ENCODE peak calls at places on chromosomes 4 and X, in ten cellular contexts. One of them, this sample, is unnamed. For H3K27me3, the result is how much of the 10 kb centered on the place peaks cover.

GRCh38 chr4:141036786-141037185 is 96.5 kb downstream of the RNF150 start:
- DNase-seq in hepatocyte: no peak
- DNase-seq in sigmoid colon: no peak
- DNase-seq in BE2C: no peak
- DNase-seq in brain microvascular endothelial cell: no peak
- DNase-seq in cardiac muscle cell: peak
- DNase-seq in heart left ventricle: no peak
- DNase-seq in HCT116: no peak
- DNase-seq in PC-9: no peak
- DNase-seq in astrocyte: peak
- DNase-seq in this sample: no peak

GRCh38 chrX:21993265-21993664 is 38.9 kb upstream of the PHEX start:
- DNase-seq in heart left ventricle: no peak
- DNase-seq in BE2C: peak
- DNase-seq in cardiac muscle cell: no peak
- DNase-seq in HCT116: no peak
- DNase-seq in PC-9: no peak
- DNase-seq in brain microvascular endothelial cell: no peak
- DNase-seq in sigmoid colon: peak
- DNase-seq in hepatocyte: no peak
- DNase-seq in astrocyte: no peak
- DNase-seq in this sample: peak

GRCh38 chrX:152674135-152674534 is 24.5 kb upstream of the MAGEA3 start:
- DNase-seq in hepatocyte: no peak
- DNase-seq in astrocyte: no peak
- DNase-seq in HCT116: no peak
- DNase-seq in heart left ventricle: no peak
- DNase-seq in sigmoid colon: no peak
- DNase-seq in PC-9: no peak
- DNase-seq in BE2C: no peak
- DNase-seq in cardiac muscle cell: no peak
- DNase-seq in brain microvascular endothelial cell: no peak
- DNase-seq in this sample: no peak

GRCh38 chr4:73608677-73609594 is 11.3 kb downstream of the RASSF6 start:
- DNase-seq in cardiac muscle cell: no peak
- DNase-seq in astrocyte: no peak
- DNase-seq in brain microvascular endothelial cell: no peak
- DNase-seq in heart left ventricle: no peak
- DNase-seq in hepatocyte: peak
- DNase-seq in PC-9: no peak
- DNase-seq in BE2C: no peak
- DNase-seq in HCT116: no peak
- DNase-seq in sigmoid colon: no peak
- DNase-seq in this sample: no peak

GRCh38 chr4:158906073-158906472 is 137.2 kb downstream of the FNIP2 start:
- DNase-seq in PC-9: no peak
- DNase-seq in BE2C: no peak
- DNase-seq in brain microvascular endothelial cell: no peak
- DNase-seq in heart left ventricle: no peak
- DNase-seq in cardiac muscle cell: no peak
- DNase-seq in astrocyte: no peak
- DNase-seq in sigmoid colon: no peak
- DNase-seq in HCT116: no peak
- DNase-seq in hepatocyte: no peak
- DNase-seq in this sample: no peak

GRCh38 chrX:39418132-39418935 is 617.1 kb downstream of the MID1IP1 start:
- DNase-seq in hepatocyte: no peak
- DNase-seq in heart left ventricle: no peak
- DNase-seq in HCT116: no peak
- DNase-seq in cardiac muscle cell: peak
- DNase-seq in sigmoid colon: no peak
- DNase-seq in astrocyte: peak
- DNase-seq in BE2C: no peak
- DNase-seq in brain microvascular endothelial cell: no peak
- DNase-seq in PC-9: no peak
- DNase-seq in this sample: peak

GRCh38 chr4:48967626-48968025 is 18.4 kb upstream of the CWH43 start:
- DNase-seq in cardiac muscle cell: no peak
- DNase-seq in astrocyte: peak
- DNase-seq in hepatocyte: no peak
- DNase-seq in brain microvascular endothelial cell: no peak
- DNase-seq in BE2C: no peak
- DNase-seq in sigmoid colon: no peak
- DNase-seq in PC-9: no peak
- DNase-seq in heart left ventricle: no peak
- DNase-seq in HCT116: no peak
- DNase-seq in this sample: no peak

GRCh38 chrX:120264315-120264714 is 13.7 kb downstream of the ZBTB33 start:
- DNase-seq in BE2C: no peak
- DNase-seq in HCT116: no peak
- DNase-seq in hepatocyte: no peak
- DNase-seq in cardiac muscle cell: no peak
- DNase-seq in PC-9: no peak
- DNase-seq in sigmoid colon: no peak
- DNase-seq in heart left ventricle: no peak
- DNase-seq in astrocyte: no peak
- DNase-seq in brain microvascular endothelial cell: no peak
- DNase-seq in this sample: no peak

GRCh38 chrX:24380273-24381036 is 20.0 kb downstream of the SUPT20HL1 start:
- DNase-seq in BE2C: no peak
- DNase-seq in cardiac muscle cell: no peak
- DNase-seq in brain microvascular endothelial cell: no peak
- DNase-seq in PC-9: no peak
- DNase-seq in hepatocyte: no peak
- DNase-seq in sigmoid colon: no peak
- DNase-seq in heart left ventricle: no peak
- DNase-seq in astrocyte: no peak
- DNase-seq in HCT116: no peak
- DNase-seq in this sample: no peak

GRCh38 chrX:134543201-134543797 is 83.3 kb downstream of the HPRT1 start:
- DNase-seq in hepatocyte: no peak
- DNase-seq in PC-9: no peak
- DNase-seq in heart left ventricle: no peak
- DNase-seq in cardiac muscle cell: no peak
- DNase-seq in sigmoid colon: no peak
- DNase-seq in brain microvascular endothelial cell: no peak
- DNase-seq in astrocyte: no peak
- DNase-seq in HCT116: no peak
- DNase-seq in BE2C: no peak
- DNase-seq in this sample: no peak

GRCh38 chr4:176150283-176150682 is 45.1 kb downstream of the SPATA4 start:
- DNase-seq in astrocyte: peak
- DNase-seq in sigmoid colon: no peak
- DNase-seq in BE2C: no peak
- DNase-seq in cardiac muscle cell: peak
- DNase-seq in brain microvascular endothelial cell: peak
- DNase-seq in PC-9: no peak
- DNase-seq in hepatocyte: peak
- DNase-seq in heart left ventricle: no peak
- DNase-seq in HCT116: peak
- DNase-seq in this sample: no peak

DNA sequence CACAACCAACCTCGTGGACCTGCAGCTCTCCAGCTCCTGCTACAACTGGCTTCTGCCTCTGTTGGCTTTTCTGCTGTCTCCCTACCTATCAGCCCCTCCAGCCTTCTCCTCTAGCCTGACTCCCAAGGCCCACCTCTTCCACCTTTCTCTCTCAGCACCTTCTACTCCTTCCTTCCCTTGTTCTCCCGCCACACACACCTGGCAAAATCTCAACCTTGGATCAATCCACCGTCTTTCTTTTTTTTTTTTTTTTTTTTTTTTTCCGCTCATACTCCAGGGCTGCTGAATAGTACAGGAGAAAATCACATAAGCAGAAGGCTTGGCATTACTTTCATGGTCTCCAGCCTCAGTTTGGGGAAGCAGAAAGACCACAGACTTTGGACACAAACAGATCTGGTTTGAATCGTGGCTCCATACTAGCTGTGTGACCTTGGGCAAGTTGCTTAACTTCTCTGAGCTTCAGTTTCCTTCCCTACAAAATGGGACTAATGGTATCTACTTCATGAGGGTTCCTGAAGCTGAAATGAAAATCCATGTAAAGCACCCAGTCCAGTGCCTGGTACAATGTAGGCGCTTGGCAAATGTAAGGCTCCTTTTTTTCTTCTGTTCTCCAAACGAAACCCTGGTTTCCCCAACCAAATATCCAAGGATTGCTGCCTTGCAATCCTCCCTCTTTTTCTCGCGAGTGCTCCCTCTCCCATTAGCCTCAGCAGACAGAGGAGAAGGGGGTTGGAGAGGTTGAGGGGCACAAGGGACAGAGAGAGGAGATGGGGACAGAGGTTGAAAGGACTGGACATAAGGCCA is 1.7 kb downstream of the FGD1 start:
- DNase-seq in PC-9: no peak
- DNase-seq in astrocyte: no peak
- DNase-seq in HCT116: no peak
- DNase-seq in BE2C: no peak
- DNase-seq in sigmoid colon: no peak
- DNase-seq in brain microvascular endothelial cell: no peak
- DNase-seq in cardiac muscle cell: no peak
- DNase-seq in hepatocyte: no peak
- DNase-seq in heart left ventricle: no peak
- DNase-seq in this sample: no peak
- TF ChIP-seq CTCF in PC-9: no peak
- TF ChIP-seq CTCF in astrocyte: no peak
- TF ChIP-seq CTCF in HCT116: no peak
- TF ChIP-seq CTCF in BE2C: no peak
- TF ChIP-seq CTCF in sigmoid colon: no peak
- TF ChIP-seq CTCF in brain microvascular endothelial cell: no peak
- TF ChIP-seq CTCF in cardiac muscle cell: no peak
- TF ChIP-seq CTCF in hepatocyte: no peak
- TF ChIP-seq CTCF in heart left ventricle: no peak
- TF ChIP-seq CTCF in this sample: no peak

GRCh38 chrX:139828830-139829229 is 104.0 kb downstream of the ATP11C start:
- DNase-seq in BE2C: no peak
- DNase-seq in astrocyte: no peak
- DNase-seq in HCT116: no peak
- DNase-seq in heart left ventricle: no peak
- DNase-seq in brain microvascular endothelial cell: no peak
- DNase-seq in PC-9: no peak
- DNase-seq in cardiac muscle cell: no peak
- DNase-seq in hepatocyte: no peak
- DNase-seq in sigmoid colon: no peak
- DNase-seq in this sample: no peak
- H3K27me3 ChIP-seq in BE2C: under half
- H3K27me3 ChIP-seq in astrocyte: under half
- H3K27me3 ChIP-seq in HCT116: under half
- H3K27me3 ChIP-seq in heart left ventricle: under half
- H3K27me3 ChIP-seq in brain microvascular endothelial cell: under half
- H3K27me3 ChIP-seq in PC-9: under half
- H3K27me3 ChIP-seq in cardiac muscle cell: under half
- H3K27me3 ChIP-seq in hepatocyte: under half
- H3K27me3 ChIP-seq in sigmoid colon: under half
- H3K27me3 ChIP-seq in this sample: under half

GRCh38 chrX:112048707-112049106 is 33.9 kb downstream of the TRPC5 start:
- DNase-seq in brain microvascular endothelial cell: no peak
- DNase-seq in hepatocyte: peak
- DNase-seq in heart left ventricle: no peak
- DNase-seq in astrocyte: no peak
- DNase-seq in cardiac muscle cell: no peak
- DNase-seq in HCT116: no peak
- DNase-seq in PC-9: no peak
- DNase-seq in sigmoid colon: no peak
- DNase-seq in BE2C: no peak
- DNase-seq in this sample: no peak

DNA sequence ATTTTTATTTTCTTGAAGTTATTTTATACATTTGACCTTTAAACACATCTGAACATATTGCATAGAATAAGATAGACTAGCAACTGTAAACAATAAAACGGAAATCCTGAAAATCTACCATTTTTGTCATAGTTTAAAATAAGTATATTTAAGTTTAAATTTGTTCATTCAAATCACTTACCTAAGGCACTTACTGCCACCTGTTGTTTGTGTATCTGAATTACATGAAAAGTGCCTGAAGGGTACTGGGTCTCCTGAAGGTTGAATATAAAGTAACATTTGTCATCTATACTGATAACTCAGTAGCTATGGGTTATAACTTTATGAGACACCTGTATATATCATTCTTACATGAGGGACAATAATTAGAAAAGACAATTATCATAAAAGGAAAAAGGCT is 38.6 kb downstream of the TRPC5 start:
- DNase-seq in hepatocyte: peak
- DNase-seq in PC-9: no peak
- DNase-seq in BE2C: no peak
- DNase-seq in heart left ventricle: no peak
- DNase-seq in astrocyte: no peak
- DNase-seq in cardiac muscle cell: peak
- DNase-seq in HCT116: peak
- DNase-seq in sigmoid colon: no peak
- DNase-seq in brain microvascular endothelial cell: no peak
- DNase-seq in this sample: no peak
- TF ChIP-seq CTCF in hepatocyte: peak
- TF ChIP-seq CTCF in PC-9: peak
- TF ChIP-seq CTCF in BE2C: peak
- TF ChIP-seq CTCF in heart left ventricle: no peak
- TF ChIP-seq CTCF in astrocyte: no peak
- TF ChIP-seq CTCF in cardiac muscle cell: peak
- TF ChIP-seq CTCF in HCT116: peak
- TF ChIP-seq CTCF in sigmoid colon: no peak
- TF ChIP-seq CTCF in brain microvascular endothelial cell: no peak
- TF ChIP-seq CTCF in this sample: peak

GRCh38 chrX:630922-631496 is 418 bp downstream of the SHOX start:
- DNase-seq in hepatocyte: no peak
- DNase-seq in PC-9: no peak
- DNase-seq in brain microvascular endothelial cell: no peak
- DNase-seq in sigmoid colon: peak
- DNase-seq in BE2C: no peak
- DNase-seq in astrocyte: no peak
- DNase-seq in cardiac muscle cell: no peak
- DNase-seq in heart left ventricle: no peak
- DNase-seq in HCT116: no peak
- DNase-seq in this sample: no peak

GRCh38 chrX:632391-633042 is 1.9 kb downstream of the SHOX start:
- DNase-seq in BE2C: no peak
- DNase-seq in hepatocyte: no peak
- DNase-seq in brain microvascular endothelial cell: no peak
- DNase-seq in cardiac muscle cell: no peak
- DNase-seq in astrocyte: no peak
- DNase-seq in PC-9: no peak
- DNase-seq in sigmoid colon: no peak
- DNase-seq in heart left ventricle: no peak
- DNase-seq in HCT116: no peak
- DNase-seq in this sample: no peak

GRCh38 chrX:634306-634958 is 3.8 kb downstream of the SHOX start:
- DNase-seq in heart left ventricle: no peak
- DNase-seq in hepatocyte: no peak
- DNase-seq in PC-9: no peak
- DNase-seq in cardiac muscle cell: no peak
- DNase-seq in sigmoid colon: peak
- DNase-seq in brain microvascular endothelial cell: no peak
- DNase-seq in HCT116: no peak
- DNase-seq in astrocyte: no peak
- DNase-seq in BE2C: no peak
- DNase-seq in this sample: no peak

GRCh38 chrX:633655-634305 is 3.2 kb downstream of the SHOX start:
- DNase-seq in astrocyte: no peak
- DNase-seq in BE2C: no peak
- DNase-seq in PC-9: no peak
- DNase-seq in heart left ventricle: no peak
- DNase-seq in sigmoid colon: peak
- DNase-seq in HCT116: no peak
- DNase-seq in brain microvascular endothelial cell: no peak
- DNase-seq in cardiac muscle cell: no peak
- DNase-seq in hepatocyte: no peak
- DNase-seq in this sample: no peak

GRCh38 chrX:633043-633654 is 2.6 kb downstream of the SHOX start:
- DNase-seq in BE2C: no peak
- DNase-seq in sigmoid colon: no peak
- DNase-seq in heart left ventricle: no peak
- DNase-seq in brain microvascular endothelial cell: no peak
- DNase-seq in PC-9: no peak
- DNase-seq in cardiac muscle cell: no peak
- DNase-seq in hepatocyte: no peak
- DNase-seq in astrocyte: no peak
- DNase-seq in HCT116: no peak
- DNase-seq in this sample: no peak
- H3K27me3 ChIP-seq in BE2C: under half
- H3K27me3 ChIP-seq in sigmoid colon: half or more
- H3K27me3 ChIP-seq in heart left ventricle: half or more
- H3K27me3 ChIP-seq in brain microvascular endothelial cell: half or more
- H3K27me3 ChIP-seq in PC-9: under half
- H3K27me3 ChIP-seq in cardiac muscle cell: half or more
- H3K27me3 ChIP-seq in hepatocyte: half or more
- H3K27me3 ChIP-seq in astrocyte: under half
- H3K27me3 ChIP-seq in HCT116: under half
- H3K27me3 ChIP-seq in this sample: half or more

This sample was measured in adrenal gland.